ENCODE peak calls at places on chromosomes 3 and 15, in five cellular contexts. Q, U, T, I and B are unnamed samples.

GRCh38 chr3:71868891-71869290 is 83.9 kb upstream of the PROK2 start:
- DNase-seq in T (no peak), Q (no peak), I (no peak), U (no peak), B (no peak)

GRCh38 chr3:122263058-122263457 is 62.0 kb upstream of the CSTA start:
- DNase-seq in U (no peak), T (no peak), Q (no peak), I (no peak), B (no peak)

GRCh38 chr15:65980824-65981456 is 111.6 kb downstream of the RAB11A start:
- DNase-seq in U (peak), Q (peak), I (peak), T (peak), B (peak)

GRCh38 chr15:63181658-63182057 is 7.7 kb upstream of the RAB8B start:
- DNase-seq in T (peak), I (no peak), Q (no peak), U (no peak), B (peak)

GRCh38 chr15:55254916-55255679 is 34.5 kb downstream of the RAB27A start:
- DNase-seq in Q (no peak), T (no peak), U (no peak), I (no peak), B (no peak)

GRCh38 chr15:56243117-56243773 is 434 bp downstream of the RFX7 start:
- DNase-seq in U (no peak), Q (peak), I (peak), T (no peak), B (peak)

GRCh38 chr3:47865192-47865591 is 62.3 kb downstream of the DHX30 start:
- DNase-seq in T (no peak), I (no peak), Q (no peak), U (no peak), B (peak)

GRCh38 chr3:73060302-73060723 is 1.1 kb upstream of the EBLN2 start:
- DNase-seq in U (no peak), Q (no peak), T (no peak), I (no peak), B (peak)

GRCh38 chr3:125185758-125186245 is 26.7 kb downstream of the SLC12A8 start:
- DNase-seq in U (no peak), T (no peak), Q (no peak), I (no peak), B (no peak)

GRCh38 chr3:125187599-125187910 is 25.0 kb downstream of the SLC12A8 start:
- DNase-seq in T (no peak), U (no peak), I (no peak), Q (no peak), B (no peak)

GRCh38 chr3:125188955-125189354 is 23.6 kb downstream of the SLC12A8 start:
- DNase-seq in U (no peak), I (no peak), Q (no peak), T (no peak), B (no peak)

GRCh38 chr3:125186261-125186770 is 26.2 kb downstream of the SLC12A8 start:
- DNase-seq in U (no peak), Q (no peak), I (no peak), T (no peak), B (peak)

DNA sequence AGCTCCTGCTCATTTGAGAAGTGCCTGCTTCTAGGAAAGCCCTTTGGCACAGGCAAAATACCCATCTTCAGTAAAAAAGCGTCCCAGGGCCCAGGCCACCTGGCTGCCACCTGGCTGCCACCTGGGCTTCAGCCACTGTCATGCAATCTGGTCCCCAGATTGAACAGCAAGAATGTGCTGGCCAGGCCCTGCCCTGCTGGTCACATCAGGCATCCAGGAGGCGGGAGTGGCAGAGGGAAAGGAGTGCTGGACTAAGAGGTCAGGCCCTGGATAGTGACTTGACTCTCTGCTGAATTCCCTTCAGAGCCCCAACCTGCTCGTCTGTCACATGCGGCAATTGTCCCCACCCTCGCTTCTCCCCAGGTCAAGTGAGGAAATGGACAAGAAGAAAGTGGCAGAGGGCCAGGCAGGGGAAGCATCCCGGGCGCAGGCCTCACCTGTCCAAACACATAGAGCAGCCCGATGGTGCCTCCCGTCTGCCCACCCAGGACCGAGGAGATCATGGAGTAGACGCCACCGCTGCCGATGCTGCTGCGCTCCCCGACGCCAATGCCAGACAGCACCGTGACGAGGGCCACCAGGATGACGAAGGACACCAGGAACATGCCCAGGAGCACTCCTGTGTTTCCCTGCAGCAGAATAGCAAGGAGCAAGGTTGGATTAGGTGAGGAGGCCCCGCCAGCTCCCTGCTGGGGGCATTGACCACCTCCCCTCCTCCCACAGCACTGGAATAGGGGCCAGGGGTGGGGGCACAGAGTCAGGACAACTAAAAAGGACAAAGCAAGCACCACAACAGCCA is 25.5 kb downstream of the SLC12A8 start:
- DNase-seq in I (no peak), T (no peak), U (no peak), Q (no peak), B (no peak)
- H3K27ac ChIP-seq in I (no peak), T (no peak), U (no peak), Q (peak), B (no peak)

GRCh38 chr3:19891740-19892139 is 42.3 kb downstream of the EFHB start:
- DNase-seq in U (peak), Q (no peak), I (no peak), T (peak), B (peak)
- H2AFZ ChIP-seq in U (no peak), Q (no peak), I (no peak), T (no peak), B (no peak)

GRCh38 chr3:20668411-20668810 is 482.4 kb upstream of the SGO1 start:
- DNase-seq in Q (peak), T (no peak), I (no peak), U (peak), B (no peak)
- H3K4me3 ChIP-seq in Q (no peak), T (no peak), I (no peak), U (no peak), B (no peak)

DNA sequence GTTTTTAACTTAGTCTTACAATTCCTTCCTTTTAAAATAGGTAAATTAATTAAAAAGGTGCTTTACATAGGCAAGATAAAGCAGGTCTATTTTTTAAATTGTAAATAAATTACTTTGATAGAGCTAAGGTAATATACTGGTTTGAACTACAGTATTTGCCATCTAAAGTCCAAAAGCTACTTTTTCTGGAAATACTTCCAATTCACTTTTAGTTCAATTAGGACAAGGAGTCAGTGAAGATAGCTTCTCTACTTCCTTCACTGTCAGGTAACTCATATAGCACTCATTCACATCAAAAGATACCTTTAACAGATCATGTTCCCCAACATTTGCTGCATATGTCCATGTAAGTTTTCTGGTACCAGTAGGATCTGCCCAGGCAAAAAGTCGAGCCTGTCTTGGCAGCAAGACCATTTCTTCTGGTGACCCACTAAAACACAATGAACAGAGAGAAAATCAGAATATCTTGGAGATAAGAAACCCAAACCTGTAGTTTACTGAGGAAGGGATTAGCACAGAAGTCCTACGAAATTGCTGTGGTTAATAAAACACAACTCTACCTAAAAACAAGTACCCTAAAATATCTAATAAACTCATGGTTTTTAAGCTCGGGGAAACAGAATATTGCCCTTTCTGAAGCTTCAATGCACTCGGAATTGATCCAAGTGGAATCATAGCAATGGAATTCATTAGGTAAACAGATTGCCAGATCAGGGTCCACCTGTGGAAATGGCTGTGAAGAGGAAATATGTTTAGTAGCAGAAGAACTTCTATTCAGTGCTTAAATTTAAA is 153.1 kb downstream of the VPS13C start:
- DNase-seq in T (peak), I (no peak), U (peak), Q (no peak), B (no peak)
- H3K27ac ChIP-seq in T (no peak), I (no peak), U (no peak), Q (no peak), B (no peak)

DNA sequence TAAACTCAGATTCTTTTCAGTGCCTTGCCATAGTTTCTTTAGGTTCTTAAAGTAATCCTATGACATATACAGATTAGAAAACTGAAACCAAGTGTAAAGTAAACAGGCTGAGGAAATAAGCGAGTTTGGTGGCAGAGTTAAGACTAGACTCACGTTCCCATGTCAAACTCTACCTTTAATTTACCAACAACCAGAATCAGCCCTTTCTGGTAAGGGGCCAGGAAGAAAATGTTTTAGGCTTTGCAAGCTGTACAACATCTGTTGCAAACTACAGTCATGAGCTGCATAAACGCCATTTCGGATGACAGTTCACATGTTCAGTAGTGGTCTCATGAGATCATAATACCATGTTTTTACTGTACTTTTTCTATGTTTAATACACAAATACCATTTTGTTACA is 128.0 kb upstream of the PRICKLE2 start:
- DNase-seq in I (peak), U (no peak), T (peak), Q (no peak), B (peak)
- H2AFZ ChIP-seq in I (no peak), U (no peak), T (peak), Q (no peak), B (peak)

GRCh38 chr3:144275005-144275404 is 303.4 kb downstream of the DIPK2A start:
- DNase-seq in Q (no peak), I (peak), U (no peak), T (no peak), B (no peak)

GRCh38 chr3:144272715-144273114 is 301.1 kb downstream of the DIPK2A start:
- DNase-seq in U (no peak), T (no peak), Q (no peak), I (no peak), B (no peak)

GRCh38 chr3:144270100-144270499 is 298.5 kb downstream of the DIPK2A start:
- DNase-seq in T (no peak), U (no peak), Q (no peak), I (no peak), B (no peak)

GRCh38 chr3:144273611-144274010 is 302.0 kb downstream of the DIPK2A start:
- DNase-seq in T (no peak), Q (no peak), I (no peak), U (no peak), B (peak)
- H3K4me3 ChIP-seq in T (no peak), Q (no peak), I (no peak), U (no peak), B (no peak)

GRCh38 chr15:57505056-57505713 is 86.5 kb upstream of the MYZAP start:
- DNase-seq in U (peak), T (no peak), I (no peak), Q (no peak), B (peak)
- H3K27ac ChIP-seq in U (peak), T (no peak), I (no peak), Q (no peak), B (peak)

GRCh38 chr3:16861432-16861831 is 23.3 kb upstream of the PLCL2 start:
- DNase-seq in Q (no peak), T (no peak), U (no peak), I (no peak), B (no peak)

GRCh38 chr3:16864610-16865313 is 20.0 kb upstream of the PLCL2 start:
- DNase-seq in T (no peak), U (peak), I (no peak), Q (no peak), B (peak)

GRCh38 chr3:16866447-16867025 is 18.2 kb upstream of the PLCL2 start:
- DNase-seq in T (no peak), I (no peak), Q (no peak), U (peak), B (peak)

GRCh38 chr3:16868513-16868912 is 16.2 kb upstream of the PLCL2 start:
- DNase-seq in T (no peak), I (no peak), U (no peak), Q (no peak), B (no peak)

GRCh38 chr3:16865335-16865734 is 19.4 kb upstream of the PLCL2 start:
- DNase-seq in T (no peak), I (no peak), U (peak), Q (no peak), B (no peak)
- H2AFZ ChIP-seq in T (no peak), I (no peak), U (no peak), Q (no peak), B (no peak)